ENCODE peak calls at places on chromosomes 4 and X, in nine cellular contexts. I is GM10248, H is B cell, L is AG04450, U is K562, T is lower lobe of right lung, B is astrocyte of the cerebellum, R is A549, K is cardiac muscle cell. S is an unnamed sample.

GRCh38 chr4:21991050-21991449 is 42.5 kb upstream of the KCNIP4 start:
- DNase-seq in I (no peak), L (no peak), B (peak), R (no peak), K (no peak), H (no peak), U (no peak), T (no peak), S (no peak)

GRCh38 chr4:57320217-57320616 is 210.0 kb upstream of the IGFBP7 start:
- DNase-seq in U (no peak), H (no peak), L (no peak), K (no peak), B (no peak), R (no peak), I (no peak), T (no peak), S (no peak)

GRCh38 chrX:135528756-135529155 is 8.3 kb downstream of the INTS6L start:
- DNase-seq in K (no peak), T (no peak), B (no peak), I (no peak), R (no peak), L (no peak), H (no peak), U (no peak), S (no peak)

GRCh38 chrX:123975180-123975579 is 13.7 kb downstream of the STAG2 start:
- DNase-seq in T (no peak), B (no peak), L (no peak), H (no peak), U (no peak), K (no peak), R (no peak), I (no peak), S (no peak)

GRCh38 chr4:139015269-139015947 is at the start of gene NOCT:
- DNase-seq in I (peak), K (peak), L (peak), T (peak), H (peak), R (peak), B (peak), U (peak), S (peak)

GRCh38 chrX:78658851-78659744 is at the start of gene RTL3:
- DNase-seq in L (no peak), U (no peak), K (no peak), B (peak), T (no peak), I (no peak), R (no peak), H (no peak), S (no peak)

GRCh38 chrX:80282535-80282934 is 137.7 kb upstream of the TENT5D start:
- DNase-seq in I (no peak), T (no peak), U (no peak), R (no peak), L (no peak), K (no peak), B (no peak), H (no peak), S (no peak)

GRCh38 chr4:175873707-175874106 is 61.6 kb upstream of the GPM6A start:
- DNase-seq in R (no peak), K (no peak), L (no peak), U (no peak), H (no peak), B (no peak), I (no peak), T (no peak), S (no peak)

GRCh38 chr4:69951602-69952001 is 13.9 kb downstream of the CSN2 start:
- DNase-seq in U (no peak), I (no peak), H (no peak), L (no peak), T (no peak), B (peak), R (no peak), K (no peak), S (no peak)

GRCh38 chr4:53592128-53592527 is 842 bp upstream of the LNX1 start:
- DNase-seq in L (no peak), R (no peak), I (no peak), K (no peak), B (no peak), H (no peak), T (no peak), U (no peak), S (no peak)

GRCh38 chrX:133370719-133371275 is 44.5 kb downstream of the GPC4 start:
- DNase-seq in K (no peak), L (no peak), I (no peak), T (no peak), U (no peak), H (no peak), R (no peak), B (no peak), S (no peak)

GRCh38 chrX:23503835-23504539 is 163.3 kb upstream of the PRDX4 start:
- DNase-seq in U (no peak), R (peak), K (peak), T (peak), I (no peak), B (peak), H (no peak), L (peak), S (no peak)

GRCh38 chrX:145292208-145292607 is 44.9 kb downstream of the SPANXN1 start:
- DNase-seq in L (no peak), R (no peak), H (no peak), I (no peak), K (no peak), T (no peak), B (no peak), U (no peak), S (no peak)

GRCh38 chrX:9749141-9749540 is 16.5 kb downstream of the GPR143 start:
- DNase-seq in B (no peak), L (no peak), K (no peak), H (no peak), T (no peak), I (no peak), R (no peak), U (no peak), S (no peak)

GRCh38 chrX:2654436-2655340 is 36.4 kb upstream of the CD99 start:
- DNase-seq in K (no peak), R (peak), I (no peak), L (no peak), B (no peak), T (no peak), H (no peak), U (peak), S (no peak)

GRCh38 chr4:154126276-154126675 is 337.4 kb upstream of the SFRP2 start:
- DNase-seq in R (no peak), L (no peak), B (no peak), I (no peak), K (no peak), U (no peak), H (no peak), T (no peak), S (no peak)

GRCh38 chrX:153763298-153763932 is 634 bp upstream of the PLXNB3 start:
- DNase-seq in H (no peak), T (no peak), B (no peak), U (peak), K (no peak), R (no peak), I (no peak), L (no peak), S (no peak)

GRCh38 chr4:8765631-8766590 is 105.7 kb downstream of the HMX1 start:
- DNase-seq in H (no peak), T (peak), B (no peak), I (no peak), U (no peak), K (no peak), R (no peak), L (no peak), S (no peak)

GRCh38 chr4:14446311-14446710 is 556.0 kb upstream of the CPEB2 start:
- DNase-seq in I (no peak), U (no peak), B (peak), H (no peak), T (no peak), K (no peak), R (no peak), L (no peak), S (no peak)

GRCh38 chr4:157806176-157806575 is 366.6 kb downstream of the GASK1B start:
- DNase-seq in B (no peak), L (no peak), T (no peak), I (no peak), K (no peak), U (no peak), H (no peak), R (no peak), S (no peak)

GRCh38 chrX:46407036-46407752 is 138.0 kb downstream of the ZNF674 start:
- DNase-seq in H (no peak), I (no peak), T (no peak), B (no peak), L (no peak), U (no peak), R (no peak), K (no peak), S (no peak)

GRCh38 chrX:107429090-107429489 is 20.4 kb upstream of the FRMPD3 start:
- DNase-seq in B (no peak), R (peak), K (peak), T (no peak), H (no peak), L (no peak), U (no peak), I (no peak), S (peak)

GRCh38 chr4:122783301-122784215 is 43.1 kb upstream of the FGF2 start:
- DNase-seq in L (peak), B (peak), T (peak), R (peak), K (peak), H (no peak), U (no peak), I (no peak), S (no peak)

GRCh38 chrX:22134681-22135080 is 102.6 kb downstream of the PHEX start:
- DNase-seq in U (no peak), K (no peak), H (no peak), I (no peak), R (peak), B (peak), L (peak), T (no peak), S (no peak)

GRCh38 chr4:125334936-125335335 is 20.2 kb downstream of the FAT4 start:
- DNase-seq in I (no peak), K (no peak), H (no peak), L (no peak), U (no peak), R (no peak), B (no peak), T (no peak), S (no peak)

GRCh38 chr4:138034871-138035270 is 207.3 kb downstream of the SLC7A11 start:
- DNase-seq in K (no peak), H (no peak), B (no peak), I (no peak), U (no peak), T (no peak), L (no peak), R (peak), S (no peak)

GRCh38 chrX:14718403-14718802 is 154.5 kb downstream of the FANCB start:
- DNase-seq in R (no peak), U (no peak), H (no peak), T (no peak), K (no peak), L (no peak), I (no peak), B (no peak), S (no peak)

GRCh38 chr4:168574581-168575295 is 77.9 kb downstream of the PALLD start:
- DNase-seq in I (no peak), B (peak), T (no peak), H (no peak), R (no peak), L (no peak), K (no peak), U (no peak), S (no peak)

GRCh38 chr4:7771541-7772507 is 167.8 kb downstream of the AFAP1 start:
- DNase-seq in I (peak), H (no peak), B (no peak), L (no peak), U (no peak), K (no peak), T (no peak), R (no peak), S (no peak)

GRCh38 chrX:115560211-115560977 is 580 bp upstream of the PLS3 start:
- DNase-seq in R (peak), K (no peak), H (no peak), T (no peak), I (no peak), B (no peak), L (no peak), U (no peak), S (no peak)

GRCh38 chr4:121936101-121936500 is 15.8 kb downstream of the TRPC3 start:
- DNase-seq in B (no peak), U (no peak), T (no peak), L (no peak), I (no peak), K (no peak), H (no peak), R (no peak), S (no peak)

GRCh38 chr4:95248713-95249401 is 299.9 kb downstream of the UNC5C start:
- DNase-seq in I (no peak), U (no peak), K (no peak), L (no peak), R (no peak), H (no peak), T (no peak), B (no peak), S (no peak)

GRCh38 chr4:38188631-38189101 is 228.5 kb downstream of the PTTG2 start:
- DNase-seq in U (no peak), I (no peak), H (no peak), T (no peak), L (no peak), B (no peak), R (no peak), K (no peak), S (no peak)

GRCh38 chrX:70360366-70360765 is 62.7 kb upstream of the GDPD2 start:
- DNase-seq in H (no peak), R (no peak), L (no peak), I (no peak), T (no peak), K (peak), U (no peak), B (no peak), S (no peak)

GRCh38 chrX:10296581-10296980 is 139.8 kb downstream of the CLCN4 start:
- DNase-seq in U (no peak), H (no peak), B (peak), L (peak), T (no peak), R (no peak), K (no peak), I (no peak), S (no peak)

GRCh38 chr4:150136036-150136435 is 57.8 kb downstream of the DCLK2 start:
- DNase-seq in H (no peak), U (no peak), L (no peak), R (no peak), K (no peak), I (no peak), B (no peak), T (no peak), S (no peak)

DNA sequence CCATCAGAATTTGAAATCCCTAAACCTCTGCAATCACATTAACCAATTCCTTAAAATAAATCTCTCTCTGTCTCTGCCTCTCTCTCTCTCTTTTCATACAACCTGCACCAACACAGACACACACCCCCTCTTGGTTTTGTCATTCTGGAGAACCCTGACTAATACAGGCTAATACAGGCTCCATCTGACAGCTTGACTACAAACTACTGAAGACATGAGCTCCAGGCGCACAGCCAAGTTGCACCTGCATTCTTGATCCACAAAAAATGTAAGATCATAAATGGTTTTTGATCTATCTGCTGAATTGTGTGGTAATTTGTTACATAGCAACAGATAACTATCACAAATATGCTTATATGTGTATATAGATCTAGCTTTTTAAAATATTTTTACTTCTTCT is 2414.2 kb downstream of the PCDH7 start:
- DNase-seq in B (no peak), H (no peak), K (no peak), I (no peak), L (no peak), R (no peak), U (no peak), T (no peak), S (no peak)
- TF ChIP-seq CTCF in B (no peak), H (no peak), K (no peak), I (no peak), L (no peak), R (no peak), U (no peak), T (no peak), S (no peak)

GRCh38 chr4:109548655-109549054 is 11.4 kb upstream of the MCUB start:
- DNase-seq in K (no peak), B (peak), U (no peak), T (no peak), I (no peak), L (peak), H (no peak), R (no peak), S (no peak)

GRCh38 chr4:109553130-109553529 is 6.9 kb upstream of the MCUB start:
- DNase-seq in B (no peak), L (no peak), R (no peak), H (no peak), I (no peak), T (no peak), K (no peak), U (no peak), S (no peak)

GRCh38 chr4:109552240-109552639 is 7.8 kb upstream of the MCUB start:
- DNase-seq in R (no peak), L (no peak), T (no peak), K (no peak), I (no peak), U (no peak), B (no peak), H (no peak), S (no peak)

GRCh38 chr4:109547394-109547793 is 12.7 kb upstream of the MCUB start:
- DNase-seq in I (no peak), R (no peak), H (no peak), T (no peak), L (no peak), B (no peak), U (no peak), K (no peak), S (no peak)
- TF ChIP-seq CTCF in I (no peak), R (no peak), H (no peak), T (no peak), L (no peak), B (no peak), U (no peak), K (no peak), S (no peak)

GRCh38 chr4:10162341-10163000 is 45.9 kb upstream of the WDR1 start:
- DNase-seq in B (no peak), T (no peak), K (no peak), L (no peak), R (no peak), I (no peak), U (no peak), H (no peak), S (no peak)

GRCh38 chr4:10161840-10162239 is 45.2 kb upstream of the WDR1 start:
- DNase-seq in H (no peak), B (no peak), T (no peak), L (no peak), R (no peak), U (no peak), I (no peak), K (no peak), S (peak)

GRCh38 chr4:10163296-10163695 is 46.7 kb upstream of the WDR1 start:
- DNase-seq in B (no peak), R (no peak), T (no peak), K (no peak), H (no peak), L (no peak), I (no peak), U (no peak), S (no peak)

GRCh38 chr4:10167201-10167600 is 50.6 kb upstream of the WDR1 start:
- DNase-seq in K (no peak), T (no peak), R (no peak), L (no peak), B (no peak), I (no peak), H (no peak), U (no peak), S (no peak)

DNA sequence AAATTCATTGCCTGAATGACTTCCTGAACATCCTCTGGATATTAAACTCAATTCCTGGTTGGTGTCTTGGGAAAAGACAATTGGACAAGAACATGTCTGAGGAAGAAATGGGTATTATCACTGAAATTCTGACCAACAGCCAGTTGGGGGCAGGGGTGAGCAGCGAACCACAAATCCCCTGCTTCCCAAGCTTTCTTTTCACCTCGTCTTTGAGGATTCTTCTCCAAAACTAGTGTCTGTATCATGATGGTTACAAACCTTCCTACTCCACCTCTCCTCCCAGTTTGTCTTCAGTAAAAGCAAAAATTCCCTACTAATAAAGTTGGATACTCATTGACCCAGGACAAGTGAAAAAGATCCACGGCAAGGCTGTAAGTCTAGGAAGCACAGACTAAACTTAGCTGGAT is 48.3 kb upstream of the WDR1 start:
- DNase-seq in H (no peak), R (peak), U (peak), L (no peak), B (no peak), K (peak), I (peak), T (no peak), S (no peak)
- TF ChIP-seq CTCF in H (peak), R (peak), U (peak), L (peak), B (peak), K (peak), I (peak), T (peak), S (peak)

DNA sequence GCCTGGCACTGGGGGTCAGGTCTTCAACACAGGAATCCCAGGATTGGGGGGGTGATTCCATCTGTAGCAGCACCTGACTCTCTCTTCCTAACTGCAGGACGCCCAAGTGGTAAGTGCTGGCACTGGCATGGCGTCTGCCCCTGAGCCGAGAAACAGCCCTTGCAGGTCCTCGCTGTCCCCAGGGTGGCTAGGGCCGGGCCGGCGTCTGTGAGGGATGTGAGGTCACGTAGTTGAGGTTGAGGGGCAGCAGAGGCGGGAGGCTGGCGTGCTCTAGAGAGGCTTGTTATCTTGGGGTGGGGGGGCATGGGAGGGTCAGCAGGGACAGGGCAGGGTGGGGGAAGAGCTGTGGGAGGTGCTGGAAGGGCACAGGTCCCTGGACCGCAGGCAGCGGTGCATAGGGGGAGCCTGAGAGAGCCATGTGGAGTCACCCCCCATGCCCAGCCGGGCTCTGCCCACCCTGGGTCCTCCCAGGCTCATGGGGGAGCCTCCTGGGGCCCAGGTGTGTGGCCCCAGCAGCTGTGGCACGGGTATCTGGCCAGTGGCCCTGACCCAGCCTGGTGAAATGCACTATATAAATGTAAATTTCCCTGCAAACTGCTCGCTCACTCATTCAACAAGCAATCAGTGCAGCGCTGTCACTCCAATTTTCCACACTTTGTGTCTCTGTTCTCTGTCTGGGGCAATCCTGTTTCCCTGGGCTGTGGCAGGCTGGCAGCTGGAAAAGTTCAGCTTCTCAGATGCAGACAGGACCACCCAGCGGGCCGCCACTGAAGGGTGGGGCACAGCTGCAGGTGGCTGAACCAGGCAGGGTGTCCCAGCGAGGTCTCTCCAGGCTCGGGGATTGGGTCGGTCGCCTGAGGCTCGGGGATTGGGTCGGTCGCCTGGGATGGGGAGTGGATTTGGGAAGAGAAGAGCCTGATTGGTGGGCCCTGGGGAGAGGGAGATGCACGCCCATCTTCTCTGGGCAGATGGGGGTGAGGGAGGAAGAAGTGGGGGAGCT is 102.2 kb upstream of the NKX1-1 start:
- DNase-seq in R (no peak), T (peak), B (no peak), L (no peak), K (no peak), H (no peak), U (no peak), I (no peak), S (no peak)
- TF ChIP-seq CTCF in R (no peak), T (no peak), B (no peak), L (no peak), K (no peak), H (no peak), U (no peak), I (no peak), S (no peak)

GRCh38 chr4:108180513-108180912 is 11.8 kb upstream of the LEF1 start:
- DNase-seq in K (no peak), T (no peak), L (no peak), B (no peak), U (no peak), I (no peak), H (no peak), R (no peak), S (no peak)

GRCh38 chr4:108175966-108176365 is 7.2 kb upstream of the LEF1 start:
- DNase-seq in R (no peak), I (no peak), T (no peak), B (no peak), L (no peak), U (no peak), K (no peak), H (no peak), S (no peak)

GRCh38 chr4:108181704-108182103 is 13.0 kb upstream of the LEF1 start:
- DNase-seq in K (no peak), B (no peak), R (no peak), L (no peak), I (peak), H (no peak), U (peak), T (no peak), S (no peak)
- TF ChIP-seq CTCF in K (no peak), B (no peak), R (peak), L (no peak), I (peak), H (no peak), U (peak), T (peak), S (peak)